ENCODE peak calls at places on chromosomes 6 and 20, in six cellular contexts. One of them, this sample, is unnamed.
A peak's percentile ranks its signal among the peaks of the same experiment; 100 is the strongest.

GRCh38 chr6:27782703-27783236 is 129.4 kb downstream of the OR2B2 start:
- DNase-seq in right lobe of liver: no peak
- DNase-seq in psoas muscle: no peak
- DNase-seq in cardiac muscle cell: no peak
- DNase-seq in BE2C: no peak
- DNase-seq in endothelial cell of umbilical vein: no peak
- DNase-seq in this sample: no peak

GRCh38 chr6:81940451-81940850 is 188.0 kb upstream of the TENT5A start:
- DNase-seq in right lobe of liver: no peak
- DNase-seq in psoas muscle: no peak
- DNase-seq in cardiac muscle cell: no peak
- DNase-seq in BE2C: no peak
- DNase-seq in endothelial cell of umbilical vein: no peak
- DNase-seq in this sample: no peak

GRCh38 chr6:3798211-3798909 is 46.8 kb upstream of the PXDC1 start:
- DNase-seq in right lobe of liver: no peak
- DNase-seq in psoas muscle: no peak
- DNase-seq in cardiac muscle cell: no peak
- DNase-seq in BE2C: no peak
- DNase-seq in endothelial cell of umbilical vein: peak; percentile 42
- DNase-seq in this sample: no peak

GRCh38 chr6:104087765-104088164 is 772.0 kb downstream of the HACE1 start:
- DNase-seq in right lobe of liver: no peak
- DNase-seq in psoas muscle: no peak
- DNase-seq in cardiac muscle cell: no peak
- DNase-seq in BE2C: no peak
- DNase-seq in endothelial cell of umbilical vein: no peak
- DNase-seq in this sample: no peak

GRCh38 chr20:6626805-6627204 is 140.7 kb upstream of the BMP2 start:
- DNase-seq in right lobe of liver: no peak
- DNase-seq in psoas muscle: no peak
- DNase-seq in cardiac muscle cell: no peak
- DNase-seq in BE2C: peak; percentile 3
- DNase-seq in endothelial cell of umbilical vein: no peak
- DNase-seq in this sample: no peak

GRCh38 chr6:8065519-8065911 is 1.3 kb upstream of the BLOC1S5 start:
- DNase-seq in right lobe of liver: no peak
- DNase-seq in psoas muscle: no peak
- DNase-seq in cardiac muscle cell: no peak
- DNase-seq in BE2C: no peak
- DNase-seq in endothelial cell of umbilical vein: no peak
- DNase-seq in this sample: no peak

GRCh38 chr6:99130897-99131873 is 183.4 kb upstream of the FBXL4 start:
- DNase-seq in right lobe of liver: no peak
- DNase-seq in psoas muscle: no peak
- DNase-seq in cardiac muscle cell: no peak
- DNase-seq in BE2C: no peak
- DNase-seq in endothelial cell of umbilical vein: no peak
- DNase-seq in this sample: no peak

GRCh38 chr20:34538671-34539123 is 19.8 kb upstream of the MAP1LC3A start:
- DNase-seq in right lobe of liver: peak; percentile 64
- DNase-seq in psoas muscle: peak; percentile 76
- DNase-seq in cardiac muscle cell: peak; percentile 76
- DNase-seq in BE2C: peak; percentile 65
- DNase-seq in endothelial cell of umbilical vein: peak; percentile 45
- DNase-seq in this sample: no peak

GRCh38 chr6:166466178-166467122 is 83.7 kb upstream of the MPC1 start:
- DNase-seq in right lobe of liver: no peak
- DNase-seq in psoas muscle: peak; percentile 32
- DNase-seq in cardiac muscle cell: peak; percentile 81
- DNase-seq in BE2C: no peak
- DNase-seq in endothelial cell of umbilical vein: peak; percentile 55
- DNase-seq in this sample: no peak

GRCh38 chr20:63697868-63698545 is 1.6 kb downstream of the TNFRSF6B start:
- DNase-seq in right lobe of liver: peak; percentile 26
- DNase-seq in psoas muscle: peak; percentile 58
- DNase-seq in cardiac muscle cell: no peak
- DNase-seq in BE2C: peak; percentile 61
- DNase-seq in endothelial cell of umbilical vein: no peak
- DNase-seq in this sample: no peak

GRCh38 chr6:22717906-22718305 is 148.5 kb downstream of the HDGFL1 start:
- DNase-seq in right lobe of liver: no peak
- DNase-seq in psoas muscle: no peak
- DNase-seq in cardiac muscle cell: no peak
- DNase-seq in BE2C: peak; percentile 8
- DNase-seq in endothelial cell of umbilical vein: no peak
- DNase-seq in this sample: peak; percentile 41

GRCh38 chr6:54916858-54917257 is 70.3 kb downstream of the FAM83B start:
- DNase-seq in right lobe of liver: no peak
- DNase-seq in psoas muscle: no peak
- DNase-seq in cardiac muscle cell: no peak
- DNase-seq in BE2C: no peak
- DNase-seq in endothelial cell of umbilical vein: no peak
- DNase-seq in this sample: no peak

GRCh38 chr6:143539723-143540122 is 28.2 kb upstream of the FUCA2 start:
- DNase-seq in right lobe of liver: no peak
- DNase-seq in psoas muscle: no peak
- DNase-seq in cardiac muscle cell: no peak
- DNase-seq in BE2C: no peak
- DNase-seq in endothelial cell of umbilical vein: no peak
- DNase-seq in this sample: no peak

GRCh38 chr6:30778001-30778400 is 33.7 kb upstream of the IER3 start:
- DNase-seq in right lobe of liver: no peak
- DNase-seq in psoas muscle: no peak
- DNase-seq in cardiac muscle cell: no peak
- DNase-seq in BE2C: no peak
- DNase-seq in endothelial cell of umbilical vein: no peak
- DNase-seq in this sample: peak; percentile 51

GRCh38 chr20:8254911-8255582 is 123.0 kb downstream of the PLCB1 start:
- DNase-seq in right lobe of liver: no peak
- DNase-seq in psoas muscle: no peak
- DNase-seq in cardiac muscle cell: no peak
- DNase-seq in BE2C: no peak
- DNase-seq in endothelial cell of umbilical vein: peak; percentile 28
- DNase-seq in this sample: no peak

GRCh38 chr6:33746036-33746600 is 587 bp downstream of the IP6K3 start:
- DNase-seq in right lobe of liver: peak; percentile 60
- DNase-seq in psoas muscle: peak; percentile 96
- DNase-seq in cardiac muscle cell: peak; percentile 65
- DNase-seq in BE2C: peak; percentile 63
- DNase-seq in endothelial cell of umbilical vein: no peak
- DNase-seq in this sample: no peak

GRCh38 chr6:170437719-170438401 is 115.2 kb downstream of the PSMB1 start:
- DNase-seq in right lobe of liver: no peak
- DNase-seq in psoas muscle: peak; percentile 64
- DNase-seq in cardiac muscle cell: no peak
- DNase-seq in BE2C: no peak
- DNase-seq in endothelial cell of umbilical vein: no peak
- DNase-seq in this sample: no peak

GRCh38 chr6:15063253-15063853 is 182.5 kb upstream of the JARID2 start:
- DNase-seq in right lobe of liver: peak; percentile 43
- DNase-seq in psoas muscle: peak; percentile 58
- DNase-seq in cardiac muscle cell: no peak
- DNase-seq in BE2C: no peak
- DNase-seq in endothelial cell of umbilical vein: no peak
- DNase-seq in this sample: no peak

DNA sequence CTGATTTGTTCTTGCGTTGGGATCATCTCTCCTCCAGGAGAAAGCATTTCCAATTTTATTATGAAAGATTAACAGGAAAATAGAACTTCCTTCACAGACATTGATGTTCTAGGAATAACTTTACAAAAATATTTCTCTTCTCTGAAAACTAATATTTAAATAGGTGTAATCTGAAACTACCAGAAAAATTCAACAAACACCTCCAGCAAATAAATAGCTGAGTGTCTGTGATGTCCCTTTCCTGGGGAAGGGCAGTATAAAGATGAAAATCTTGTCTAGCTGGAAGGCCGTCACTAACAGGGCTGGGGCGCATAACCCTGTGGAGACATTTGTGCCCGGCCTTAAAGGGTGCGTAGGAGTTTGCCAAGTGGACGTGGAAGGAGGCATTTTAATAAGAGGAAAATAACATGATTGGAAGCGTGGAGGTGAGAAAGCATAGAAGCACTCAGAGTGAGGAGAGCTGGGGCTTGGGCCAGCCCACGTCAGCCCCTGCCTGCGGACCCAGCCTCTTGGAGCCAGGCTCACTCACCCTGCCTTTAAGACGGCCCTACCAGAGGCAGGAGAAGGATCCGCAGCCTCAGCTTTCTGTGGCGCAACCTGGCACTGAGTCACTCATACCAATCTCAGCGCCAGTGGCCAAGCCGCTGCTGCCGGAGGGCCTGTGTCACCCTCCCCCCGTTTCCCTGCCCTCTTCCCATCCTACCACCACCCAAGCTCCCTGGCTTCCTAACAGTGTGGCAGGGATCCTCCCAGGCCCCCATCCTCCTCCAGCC is 284.9 kb downstream of the UST start:
- DNase-seq in right lobe of liver: peak; percentile 55
- DNase-seq in psoas muscle: no peak
- DNase-seq in cardiac muscle cell: peak; percentile 92
- DNase-seq in BE2C: no peak
- DNase-seq in endothelial cell of umbilical vein: no peak
- DNase-seq in this sample: no peak
- TF ChIP-seq CTCF in right lobe of liver: no peak
- TF ChIP-seq CTCF in psoas muscle: no peak
- TF ChIP-seq CTCF in cardiac muscle cell: no peak
- TF ChIP-seq CTCF in BE2C: no peak
- TF ChIP-seq CTCF in endothelial cell of umbilical vein: no peak
- TF ChIP-seq CTCF in this sample: no peak

DNA sequence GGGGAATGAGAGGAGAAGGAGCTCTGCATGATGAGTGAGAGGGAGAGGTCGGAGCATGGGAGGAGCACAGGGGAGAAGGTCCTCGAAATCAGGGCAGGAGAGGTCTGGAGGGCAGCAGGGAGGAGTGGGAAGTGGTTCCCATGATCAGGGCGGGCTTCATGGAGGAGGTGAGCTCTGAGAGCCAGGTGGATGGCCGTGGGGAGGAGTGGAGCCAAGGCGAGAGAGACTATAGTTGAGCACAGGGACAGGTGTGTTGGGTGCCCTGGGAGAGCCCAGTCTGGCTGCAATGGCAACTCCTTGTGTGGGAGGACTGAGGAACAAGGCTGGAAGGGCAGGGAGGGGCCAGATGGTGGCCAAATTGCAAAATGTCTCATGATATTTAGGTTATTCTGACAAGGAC is 21.3 kb downstream of the TTBK1 start:
- DNase-seq in right lobe of liver: no peak
- DNase-seq in psoas muscle: no peak
- DNase-seq in cardiac muscle cell: no peak
- DNase-seq in BE2C: no peak
- DNase-seq in endothelial cell of umbilical vein: no peak
- DNase-seq in this sample: no peak
- H3K4me3 ChIP-seq in right lobe of liver: no peak overlapping the region
- H3K4me3 ChIP-seq in psoas muscle: no peak overlapping the region
- H3K4me3 ChIP-seq in cardiac muscle cell: no peak overlapping the region
- H3K4me3 ChIP-seq in BE2C: no peak overlapping the region
- H3K4me3 ChIP-seq in endothelial cell of umbilical vein: no peak overlapping the region
- H3K4me3 ChIP-seq in this sample: no peak overlapping the region

DNA sequence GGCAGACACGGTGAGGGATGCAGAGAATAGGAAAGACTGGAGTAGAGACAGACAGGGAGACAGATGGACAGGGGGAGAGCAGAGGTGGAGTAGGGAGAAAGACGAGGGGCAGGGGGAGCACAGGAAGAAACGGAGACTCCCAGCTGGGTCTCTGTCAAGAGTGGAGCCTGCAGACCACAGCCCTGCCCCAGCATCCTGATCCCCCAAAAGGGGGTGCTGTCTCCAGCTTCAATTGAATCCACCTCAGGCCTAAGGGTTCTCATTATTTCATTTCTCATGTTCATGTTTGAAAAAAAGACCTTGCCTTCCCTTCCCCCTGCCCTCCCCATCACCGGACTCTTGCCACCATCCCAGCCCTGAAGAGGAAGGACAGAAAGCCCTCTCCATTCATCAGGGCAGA is 98.1 kb downstream of the CDC5L start:
- DNase-seq in right lobe of liver: no peak
- DNase-seq in psoas muscle: no peak
- DNase-seq in cardiac muscle cell: no peak
- DNase-seq in BE2C: no peak
- DNase-seq in endothelial cell of umbilical vein: no peak
- DNase-seq in this sample: no peak
- TF ChIP-seq CTCF in right lobe of liver: no peak
- TF ChIP-seq CTCF in psoas muscle: no peak
- TF ChIP-seq CTCF in cardiac muscle cell: no peak
- TF ChIP-seq CTCF in BE2C: no peak
- TF ChIP-seq CTCF in endothelial cell of umbilical vein: no peak
- TF ChIP-seq CTCF in this sample: no peak

GRCh38 chr6:138972226-138972665 is 15.8 kb downstream of the REPS1 start:
- DNase-seq in right lobe of liver: no peak
- DNase-seq in psoas muscle: no peak
- DNase-seq in cardiac muscle cell: no peak
- DNase-seq in BE2C: peak; percentile 9
- DNase-seq in endothelial cell of umbilical vein: peak; percentile 32
- DNase-seq in this sample: no peak

GRCh38 chr6:138973481-138974140 is 14.4 kb downstream of the REPS1 start:
- DNase-seq in right lobe of liver: no peak
- DNase-seq in psoas muscle: no peak
- DNase-seq in cardiac muscle cell: peak; percentile 62
- DNase-seq in BE2C: no peak
- DNase-seq in endothelial cell of umbilical vein: peak; percentile 56
- DNase-seq in this sample: no peak

GRCh38 chr6:138970159-138970558 is 17.9 kb downstream of the REPS1 start:
- DNase-seq in right lobe of liver: no peak
- DNase-seq in psoas muscle: no peak
- DNase-seq in cardiac muscle cell: no peak
- DNase-seq in BE2C: no peak
- DNase-seq in endothelial cell of umbilical vein: peak; percentile 18
- DNase-seq in this sample: no peak

GRCh38 chr6:138971601-138972000 is 16.5 kb downstream of the REPS1 start:
- DNase-seq in right lobe of liver: no peak
- DNase-seq in psoas muscle: no peak
- DNase-seq in cardiac muscle cell: no peak
- DNase-seq in BE2C: peak; percentile 12
- DNase-seq in endothelial cell of umbilical vein: peak; percentile 21
- DNase-seq in this sample: no peak

DNA sequence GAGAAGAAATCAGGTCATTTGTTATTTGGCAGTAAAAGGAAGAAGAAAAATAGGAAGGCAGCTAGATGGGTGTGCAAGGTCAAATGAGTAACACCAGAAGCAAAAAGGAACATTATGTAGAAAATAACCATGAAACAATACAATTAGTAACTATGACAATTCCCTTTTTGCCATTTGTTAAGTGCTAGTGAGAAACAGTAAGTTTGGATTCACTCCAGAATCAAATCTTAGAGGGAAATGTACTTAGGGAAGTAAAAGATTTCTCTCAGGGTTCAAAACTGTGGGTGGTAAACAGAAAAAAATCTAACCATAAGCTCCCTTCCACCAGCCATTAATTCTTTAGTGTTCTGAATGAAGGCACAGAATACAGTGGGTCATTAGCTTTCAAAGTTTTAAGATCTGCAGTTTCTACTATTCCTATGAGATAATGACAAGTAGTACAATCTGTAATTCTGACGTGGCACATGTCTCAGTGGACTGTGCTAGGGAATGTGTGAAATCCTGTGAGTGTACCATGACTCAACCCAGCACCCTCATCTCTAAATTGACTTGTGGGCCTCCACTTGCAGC is 17.1 kb downstream of the REPS1 start:
- DNase-seq in right lobe of liver: no peak
- DNase-seq in psoas muscle: no peak
- DNase-seq in cardiac muscle cell: peak; percentile 89
- DNase-seq in BE2C: no peak
- DNase-seq in endothelial cell of umbilical vein: peak; percentile 85
- DNase-seq in this sample: no peak
- H3K4me3 ChIP-seq in right lobe of liver: no peak overlapping the region
- H3K4me3 ChIP-seq in psoas muscle: no peak overlapping the region
- H3K4me3 ChIP-seq in cardiac muscle cell: no peak overlapping the region
- H3K4me3 ChIP-seq in BE2C: peak overlapping the region; percentile 32
- H3K4me3 ChIP-seq in endothelial cell of umbilical vein: no peak overlapping the region
- H3K4me3 ChIP-seq in this sample: no peak overlapping the region

This sample was measured in LNCaP clone FGC.